ENCODE peak calls at places on chromosomes 5 and 9, in five cellular contexts. One of them, this sample, is unnamed.

GRCh38 chr5:172530835-172531703 is 76.7 kb upstream of the SH3PXD2B start:
- DNase-seq in K562: no peak
- DNase-seq in cardiac fibroblast: no peak
- DNase-seq in HCT116: no peak
- DNase-seq in tibial nerve: no peak
- DNase-seq in this sample: no peak

GRCh38 chr9:69949396-69949795 is 94.3 kb upstream of the MAMDC2 start:
- DNase-seq in K562: no peak
- DNase-seq in cardiac fibroblast: peak
- DNase-seq in HCT116: no peak
- DNase-seq in tibial nerve: no peak
- DNase-seq in this sample: no peak

GRCh38 chr9:116605060-116605459 is 82.0 kb upstream of the TRIM32 start:
- DNase-seq in K562: no peak
- DNase-seq in cardiac fibroblast: no peak
- DNase-seq in HCT116: no peak
- DNase-seq in tibial nerve: no peak
- DNase-seq in this sample: no peak

GRCh38 chr5:79858097-79858723 is 132.9 kb downstream of the MTX3 start:
- DNase-seq in K562: peak
- DNase-seq in cardiac fibroblast: peak
- DNase-seq in HCT116: peak
- DNase-seq in tibial nerve: peak
- DNase-seq in this sample: no peak

GRCh38 chr5:59840200-59840601 is 53.3 kb downstream of the PDE4D start:
- DNase-seq in K562: no peak
- DNase-seq in cardiac fibroblast: no peak
- DNase-seq in HCT116: no peak
- DNase-seq in tibial nerve: no peak
- DNase-seq in this sample: no peak

GRCh38 chr5:160787247-160787646 is 64.8 kb downstream of the ATP10B start:
- DNase-seq in K562: no peak
- DNase-seq in cardiac fibroblast: no peak
- DNase-seq in HCT116: no peak
- DNase-seq in tibial nerve: no peak
- DNase-seq in this sample: no peak

GRCh38 chr5:52139888-52140580 is 647.7 kb upstream of the ITGA1 start:
- DNase-seq in K562: no peak
- DNase-seq in cardiac fibroblast: no peak
- DNase-seq in HCT116: no peak
- DNase-seq in tibial nerve: no peak
- DNase-seq in this sample: no peak

GRCh38 chr9:27333241-27334052 is 36.5 kb upstream of the EQTN start:
- DNase-seq in K562: peak
- DNase-seq in cardiac fibroblast: peak
- DNase-seq in HCT116: peak
- DNase-seq in tibial nerve: peak
- DNase-seq in this sample: no peak

GRCh38 chr9:16883586-16883985 is 13.1 kb upstream of the BNC2 start:
- DNase-seq in K562: no peak
- DNase-seq in cardiac fibroblast: peak
- DNase-seq in HCT116: no peak
- DNase-seq in tibial nerve: no peak
- DNase-seq in this sample: no peak

GRCh38 chr9:87882627-87883026 is at the start of gene SPATA31E1:
- DNase-seq in K562: no peak
- DNase-seq in cardiac fibroblast: peak
- DNase-seq in HCT116: no peak
- DNase-seq in tibial nerve: no peak
- DNase-seq in this sample: no peak

GRCh38 chr5:10513501-10514442 is 50.1 kb upstream of the ANKRD33B start:
- DNase-seq in K562: no peak
- DNase-seq in cardiac fibroblast: peak
- DNase-seq in HCT116: no peak
- DNase-seq in tibial nerve: no peak
- DNase-seq in this sample: no peak

GRCh38 chr9:35095175-35095574 is 1.2 kb downstream of the PIGO start:
- DNase-seq in K562: no peak
- DNase-seq in cardiac fibroblast: no peak
- DNase-seq in HCT116: no peak
- DNase-seq in tibial nerve: no peak
- DNase-seq in this sample: no peak
- H3K4me3 ChIP-seq in K562: peak
- H3K4me3 ChIP-seq in cardiac fibroblast: no peak
- H3K4me3 ChIP-seq in HCT116: peak
- H3K4me3 ChIP-seq in tibial nerve: peak
- H3K4me3 ChIP-seq in this sample: no peak

GRCh38 chr5:12799165-12799564 is 894.9 kb upstream of the CTNND2 start:
- DNase-seq in K562: no peak
- DNase-seq in cardiac fibroblast: no peak
- DNase-seq in HCT116: no peak
- DNase-seq in tibial nerve: no peak
- DNase-seq in this sample: no peak

GRCh38 chr5:12794476-12795332 is 890.5 kb upstream of the CTNND2 start:
- DNase-seq in K562: no peak
- DNase-seq in cardiac fibroblast: no peak
- DNase-seq in HCT116: no peak
- DNase-seq in tibial nerve: no peak
- DNase-seq in this sample: peak

GRCh38 chr5:12795333-12795663 is 891.1 kb upstream of the CTNND2 start:
- DNase-seq in K562: no peak
- DNase-seq in cardiac fibroblast: no peak
- DNase-seq in HCT116: no peak
- DNase-seq in tibial nerve: no peak
- DNase-seq in this sample: no peak

GRCh38 chr5:12793373-12793772 is 889.1 kb upstream of the CTNND2 start:
- DNase-seq in K562: no peak
- DNase-seq in cardiac fibroblast: no peak
- DNase-seq in HCT116: no peak
- DNase-seq in tibial nerve: no peak
- DNase-seq in this sample: no peak
- TF ChIP-seq CTCF in K562: no peak
- TF ChIP-seq CTCF in cardiac fibroblast: no peak
- TF ChIP-seq CTCF in HCT116: no peak
- TF ChIP-seq CTCF in tibial nerve: no peak
- TF ChIP-seq CTCF in this sample: no peak

GRCh38 chr5:96931605-96932004 is 4.3 kb upstream of the LNPEP start:
- DNase-seq in K562: no peak
- DNase-seq in cardiac fibroblast: no peak
- DNase-seq in HCT116: no peak
- DNase-seq in tibial nerve: no peak
- DNase-seq in this sample: no peak
- H3K4me3 ChIP-seq in K562: no peak
- H3K4me3 ChIP-seq in cardiac fibroblast: no peak
- H3K4me3 ChIP-seq in HCT116: no peak
- H3K4me3 ChIP-seq in tibial nerve: no peak
- H3K4me3 ChIP-seq in this sample: no peak

GRCh38 chr9:129560849-129561248 is 60.1 kb downstream of the C9orf50 start:
- DNase-seq in K562: no peak
- DNase-seq in cardiac fibroblast: no peak
- DNase-seq in HCT116: no peak
- DNase-seq in tibial nerve: no peak
- DNase-seq in this sample: peak
- TF ChIP-seq CTCF in K562: no peak
- TF ChIP-seq CTCF in cardiac fibroblast: no peak
- TF ChIP-seq CTCF in HCT116: no peak
- TF ChIP-seq CTCF in tibial nerve: no peak
- TF ChIP-seq CTCF in this sample: no peak

DNA sequence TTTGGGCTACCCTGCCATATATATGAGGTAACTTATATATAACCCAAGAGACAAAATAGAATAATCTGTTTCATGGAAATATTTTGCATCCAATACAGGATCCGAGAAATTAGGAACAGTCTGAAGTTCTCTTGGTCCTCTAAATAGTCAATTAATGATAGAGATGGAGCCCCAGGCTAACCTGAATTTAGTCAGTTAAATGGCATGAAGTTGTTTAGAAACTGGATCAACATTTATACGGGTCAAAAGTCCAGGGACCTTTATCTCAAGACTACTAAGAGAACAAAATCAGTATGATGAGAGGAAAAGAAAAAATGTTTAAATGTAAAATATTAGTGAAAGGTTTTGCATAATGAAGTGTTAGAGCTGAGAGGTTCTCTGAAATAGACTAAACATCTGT is 303.3 kb upstream of the ACTBL2 start:
- DNase-seq in K562: no peak
- DNase-seq in cardiac fibroblast: no peak
- DNase-seq in HCT116: no peak
- DNase-seq in tibial nerve: no peak
- DNase-seq in this sample: no peak
- H3K4me3 ChIP-seq in K562: no peak
- H3K4me3 ChIP-seq in cardiac fibroblast: no peak
- H3K4me3 ChIP-seq in HCT116: no peak
- H3K4me3 ChIP-seq in tibial nerve: no peak
- H3K4me3 ChIP-seq in this sample: no peak

GRCh38 chr5:91280062-91280941 is 102.8 kb downstream of the ARRDC3 start:
- DNase-seq in K562: peak
- DNase-seq in cardiac fibroblast: peak
- DNase-seq in HCT116: peak
- DNase-seq in tibial nerve: peak
- DNase-seq in this sample: peak
- TF ChIP-seq CTCF in K562: no peak
- TF ChIP-seq CTCF in cardiac fibroblast: no peak
- TF ChIP-seq CTCF in HCT116: no peak
- TF ChIP-seq CTCF in tibial nerve: no peak
- TF ChIP-seq CTCF in this sample: no peak

GRCh38 chr5:169412858-169413257 is 111.9 kb upstream of the SLIT3 start:
- DNase-seq in K562: no peak
- DNase-seq in cardiac fibroblast: no peak
- DNase-seq in HCT116: no peak
- DNase-seq in tibial nerve: no peak
- DNase-seq in this sample: no peak

GRCh38 chr5:169411789-169412425 is 111.0 kb upstream of the SLIT3 start:
- DNase-seq in K562: no peak
- DNase-seq in cardiac fibroblast: no peak
- DNase-seq in HCT116: no peak
- DNase-seq in tibial nerve: no peak
- DNase-seq in this sample: no peak

GRCh38 chr5:169415351-169415750 is 114.4 kb upstream of the SLIT3 start:
- DNase-seq in K562: no peak
- DNase-seq in cardiac fibroblast: no peak
- DNase-seq in HCT116: no peak
- DNase-seq in tibial nerve: no peak
- DNase-seq in this sample: no peak

GRCh38 chr5:169411016-169411788 is 110.3 kb upstream of the SLIT3 start:
- DNase-seq in K562: no peak
- DNase-seq in cardiac fibroblast: no peak
- DNase-seq in HCT116: no peak
- DNase-seq in tibial nerve: no peak
- DNase-seq in this sample: no peak

GRCh38 chr5:169413416-169413815 is 112.5 kb upstream of the SLIT3 start:
- DNase-seq in K562: no peak
- DNase-seq in cardiac fibroblast: no peak
- DNase-seq in HCT116: no peak
- DNase-seq in tibial nerve: no peak
- DNase-seq in this sample: no peak
- H3K4me3 ChIP-seq in K562: no peak
- H3K4me3 ChIP-seq in cardiac fibroblast: no peak
- H3K4me3 ChIP-seq in HCT116: no peak
- H3K4me3 ChIP-seq in tibial nerve: no peak
- H3K4me3 ChIP-seq in this sample: no peak

GRCh38 chr5:180811623-180812119 is 9.1 kb upstream of the MGAT1 start:
- DNase-seq in K562: no peak
- DNase-seq in cardiac fibroblast: no peak
- DNase-seq in HCT116: no peak
- DNase-seq in tibial nerve: no peak
- DNase-seq in this sample: peak

GRCh38 chr5:180815241-180816031 is 12.8 kb upstream of the MGAT1 start:
- DNase-seq in K562: no peak
- DNase-seq in cardiac fibroblast: no peak
- DNase-seq in HCT116: no peak
- DNase-seq in tibial nerve: no peak
- DNase-seq in this sample: no peak

GRCh38 chr5:180811012-180811622 is 8.5 kb upstream of the MGAT1 start:
- DNase-seq in K562: no peak
- DNase-seq in cardiac fibroblast: no peak
- DNase-seq in HCT116: no peak
- DNase-seq in tibial nerve: no peak
- DNase-seq in this sample: no peak

GRCh38 chr5:180810210-180811011 is 7.8 kb upstream of the MGAT1 start:
- DNase-seq in K562: peak
- DNase-seq in cardiac fibroblast: peak
- DNase-seq in HCT116: peak
- DNase-seq in tibial nerve: peak
- DNase-seq in this sample: peak

DNA sequence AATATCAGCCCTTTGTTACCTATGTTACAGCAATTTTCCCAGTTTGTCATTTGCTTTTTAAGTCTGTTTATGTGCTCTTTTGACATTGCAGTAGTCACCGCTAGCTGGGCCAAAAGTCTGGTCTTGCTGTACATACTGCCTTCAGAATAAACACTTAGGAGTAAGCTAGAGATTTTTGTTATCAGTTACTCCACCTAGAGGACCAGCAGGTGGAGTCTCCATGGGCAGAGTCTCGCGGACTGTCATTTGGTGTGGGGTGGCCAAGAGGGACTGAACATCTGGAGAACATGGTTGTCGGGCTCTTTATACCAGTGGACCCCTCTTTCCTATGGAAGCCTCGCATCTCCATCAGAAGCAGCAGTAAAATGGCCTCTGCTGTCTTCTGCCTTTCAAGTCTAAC is 10.8 kb upstream of the MGAT1 start:
- DNase-seq in K562: no peak
- DNase-seq in cardiac fibroblast: no peak
- DNase-seq in HCT116: no peak
- DNase-seq in tibial nerve: no peak
- DNase-seq in this sample: no peak
- TF ChIP-seq CTCF in K562: peak
- TF ChIP-seq CTCF in cardiac fibroblast: no peak
- TF ChIP-seq CTCF in HCT116: no peak
- TF ChIP-seq CTCF in tibial nerve: no peak
- TF ChIP-seq CTCF in this sample: no peak

This sample was measured in left lung.